ENCODE peak calls at places on chromosome 21, in six cellular contexts. K is adrenal gland, U is tibial artery, I is lower lobe of right lung, G is colonic mucosa, N is vagina. Q is an unnamed sample.

GRCh38 chr21:35011681-35012080 is 37.4 kb downstream of the RUNX1 start:
- DNase-seq in G (no peak), N (no peak), U (no peak), K (no peak), I (no peak), Q (no peak)

GRCh38 chr21:25375675-25376074 is 231.6 kb downstream of the MRPL39 start:
- DNase-seq in U (no peak), G (no peak), N (no peak), I (no peak), K (no peak), Q (no peak)

GRCh38 chr21:36470294-36470693 is 9.6 kb downstream of the CLDN14 start:
- DNase-seq in U (no peak), K (no peak), G (no peak), I (no peak), N (no peak), Q (no peak)

GRCh38 chr21:25901580-25901979 is 166.8 kb downstream of the GABPA start:
- DNase-seq in N (no peak), U (no peak), I (no peak), G (no peak), K (no peak), Q (no peak)

GRCh38 chr21:38957575-38958340 is 152.0 kb downstream of the ETS2 start:
- DNase-seq in G (no peak), N (no peak), U (no peak), I (no peak), K (no peak), Q (no peak)

GRCh38 chr21:46560568-46561447 is 44.1 kb downstream of the S100B start:
- DNase-seq in G (no peak), N (no peak), U (no peak), K (no peak), I (peak; percentile 37), Q (no peak)

GRCh38 chr21:40120944-40121575 is 253.8 kb downstream of the PCP4 start:
- DNase-seq in G (no peak), N (no peak), K (no peak), U (no peak), I (no peak), Q (no peak)

GRCh38 chr21:14114251-14114650 is 96.5 kb downstream of the LIPI start:
- DNase-seq in I (no peak), K (no peak), G (no peak), U (no peak), N (no peak), Q (no peak)

GRCh38 chr21:35026617-35027557 is 22.2 kb downstream of the RUNX1 start:
- DNase-seq in U (peak; percentile 71), G (peak; percentile 63), N (no peak), I (peak; percentile 88), K (no peak), Q (no peak)

GRCh38 chr21:40466893-40467483 is 380.0 kb downstream of the DSCAM start:
- DNase-seq in I (no peak), K (no peak), G (no peak), N (no peak), U (no peak), Q (no peak)

GRCh38 chr21:46159841-46160562 is 4.6 kb upstream of the FTCD start:
- DNase-seq in G (peak; percentile 11), U (peak; percentile 57), I (peak; percentile 42), K (no peak), N (peak; percentile 71), Q (no peak)

GRCh38 chr21:21085206-21085605 is 87.0 kb downstream of the NCAM2 start:
- DNase-seq in K (no peak), G (no peak), N (no peak), I (no peak), U (no peak), Q (no peak)

GRCh38 chr21:40165212-40165611 is 298.0 kb downstream of the PCP4 start:
- DNase-seq in G (no peak), U (no peak), K (no peak), N (no peak), I (no peak), Q (no peak)

GRCh38 chr21:34027727-34028461 is 45.5 kb upstream of the MRPS6 start:
- DNase-seq in N (no peak), I (no peak), K (no peak), G (no peak), U (no peak), Q (no peak)

GRCh38 chr21:36689324-36689723 is 9.6 kb upstream of the SIM2 start:
- DNase-seq in K (no peak), U (no peak), N (no peak), G (no peak), I (no peak), Q (no peak)

GRCh38 chr21:20882462-20883415 is 115.5 kb upstream of the NCAM2 start:
- DNase-seq in U (no peak), N (no peak), G (peak; percentile 28), K (peak; percentile 25), I (no peak), Q (no peak)

GRCh38 chr21:35475768-35476167 is 426.7 kb upstream of the RUNX1 start:
- DNase-seq in G (no peak), I (no peak), N (no peak), K (no peak), U (no peak), Q (no peak)

GRCh38 chr21:19603011-19603593 is 1199.5 kb upstream of the TMPRSS15 start:
- DNase-seq in U (no peak), K (no peak), N (no peak), G (no peak), I (no peak), Q (no peak)

GRCh38 chr21:33685613-33686197 is 43.4 kb downstream of the ITSN1 start:
- DNase-seq in U (no peak), N (no peak), G (no peak), K (no peak), I (no peak), Q (no peak)

GRCh38 chr21:46121286-46122221 is 23.6 kb downstream of the COL6A2 start:
- DNase-seq in N (no peak), U (peak; percentile 64), K (peak; percentile 11), G (no peak), I (peak; percentile 43), Q (peak; percentile 6)

GRCh38 chr21:14603202-14603601 is 57.1 kb upstream of the SAMSN1 start:
- DNase-seq in G (no peak), I (no peak), N (no peak), U (no peak), K (no peak), Q (no peak)

GRCh38 chr21:45386728-45387371 is 18.1 kb upstream of the COL18A1 start:
- DNase-seq in N (peak; percentile 97), U (peak; percentile 82), I (peak; percentile 44), G (no peak), K (peak; percentile 57), Q (no peak)

GRCh38 chr21:15823486-15824150 is 93.8 kb downstream of the USP25 start:
- DNase-seq in I (no peak), N (no peak), U (no peak), K (no peak), G (no peak), Q (no peak)
- H3K4me1 ChIP-seq in I (peaks cover 8% of the 10 kb centered on the region), N (no peaks in the 10 kb centered on the region), U (no peaks in the 10 kb centered on the region), K (peaks cover 5% of the 10 kb centered on the region), G (no peaks in the 10 kb centered on the region), Q (no peaks in the 10 kb centered on the region)

GRCh38 chr21:43702785-43703067 is 16.2 kb upstream of the PDXK start:
- DNase-seq in U (no peak), N (no peak), K (no peak), G (no peak), I (no peak), Q (no peak)

GRCh38 chr21:43707462-43707861 is 11.5 kb upstream of the PDXK start:
- DNase-seq in K (no peak), N (no peak), G (no peak), U (no peak), I (no peak), Q (no peak)

GRCh38 chr21:43701936-43702784 is 16.8 kb upstream of the PDXK start:
- DNase-seq in I (peak; percentile 41), U (no peak), G (no peak), K (no peak), N (no peak), Q (no peak)

GRCh38 chr21:43699933-43700599 is 18.9 kb upstream of the PDXK start:
- DNase-seq in G (no peak), N (no peak), K (no peak), I (peak; percentile 45), U (no peak), Q (no peak)

GRCh38 chr21:43703068-43703880 is 15.7 kb upstream of the PDXK start:
- DNase-seq in G (peak; percentile 68), N (no peak), I (peak; percentile 72), K (no peak), U (no peak), Q (peak; percentile 83)
- H3K4me3 ChIP-seq in G (no peak overlapping the region), N (no peak overlapping the region), I (no peak overlapping the region), K (no peak overlapping the region), U (peak overlapping the region; percentile 5), Q (peak overlapping the region; percentile 52)

GRCh38 chr21:15825699-15826098 is 95.9 kb downstream of the USP25 start:
- DNase-seq in K (no peak), N (no peak), G (no peak), I (no peak), U (no peak), Q (no peak)

GRCh38 chr21:15831497-15831896 is 101.7 kb downstream of the USP25 start:
- DNase-seq in K (no peak), N (no peak), G (no peak), I (no peak), U (no peak), Q (no peak)

GRCh38 chr21:15820857-15821256 is 91.1 kb downstream of the USP25 start:
- DNase-seq in K (no peak), I (no peak), G (no peak), U (no peak), N (no peak), Q (no peak)

GRCh38 chr21:15826908-15827601 is 97.3 kb downstream of the USP25 start:
- DNase-seq in I (no peak), G (no peak), U (no peak), N (no peak), K (no peak), Q (no peak)

GRCh38 chr21:15826147-15826780 is 96.5 kb downstream of the USP25 start:
- DNase-seq in G (peak; percentile 57), N (no peak), K (no peak), U (no peak), I (no peak), Q (no peak)
- TF ChIP-seq CTCF in G (peak; percentile 39), N (peak; percentile 32), K (peak; percentile 53), U (peak; percentile 32), I (peak; percentile 62), Q (no peak)

DNA sequence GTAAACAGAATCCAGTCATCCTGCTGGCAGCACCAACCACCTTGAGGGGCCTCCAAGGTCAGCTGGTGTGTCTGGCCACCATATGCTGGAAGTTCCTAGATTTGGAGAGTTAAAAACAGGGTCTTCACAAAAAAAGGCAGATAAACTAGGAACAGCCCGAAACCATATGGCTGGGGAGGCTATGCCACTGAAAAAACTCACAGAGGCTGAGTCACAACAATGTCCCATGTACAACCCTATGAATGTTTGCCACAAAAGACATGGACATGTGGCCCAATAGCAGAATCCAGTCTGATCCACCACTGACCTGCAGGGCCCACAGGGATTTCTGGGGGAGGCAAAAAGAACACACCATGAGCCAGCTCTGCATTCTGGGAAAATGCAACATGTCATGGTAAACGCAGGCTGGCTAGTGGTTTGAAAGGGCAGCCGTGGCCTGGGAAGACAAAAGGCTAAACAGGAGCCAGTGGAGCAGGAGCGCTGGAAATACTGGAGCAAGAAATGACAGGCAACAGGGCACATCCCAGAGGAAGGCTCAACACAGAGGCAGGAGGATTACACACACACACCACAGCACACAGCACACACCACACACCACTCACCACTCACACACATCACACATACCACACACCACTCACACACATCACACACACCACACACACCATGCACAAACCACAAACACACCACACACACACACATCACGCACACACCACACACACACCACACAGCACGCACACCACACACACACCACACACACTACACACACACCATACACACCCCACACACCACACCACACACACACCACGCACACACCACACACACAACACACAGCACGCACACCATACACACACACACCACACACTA is 55.4 kb downstream of the HSF2BP start:
- DNase-seq in G (no peak), I (no peak), U (no peak), K (no peak), N (no peak), Q (no peak)
- H3K4me1 ChIP-seq in G (no peaks in the 10 kb centered on the region), I (no peaks in the 10 kb centered on the region), U (no peaks in the 10 kb centered on the region), K (peaks cover 7% of the 10 kb centered on the region), N (no peaks in the 10 kb centered on the region), Q (no peaks in the 10 kb centered on the region)